ENCODE peak calls at places on chromosome 15, in ten cellular contexts. R is coronary artery, A is uterus, L is Panc1, Y is brain microvascular endothelial cell, W is spleen, J is testis, T is mesothelial cell of epicardium, D is GM23338, O is GM13976. E is an unnamed sample.

GRCh38 chr15:82709081-82709420 is 624 bp downstream of the AP3B2 start:
- DNase-seq in D (peak), J (peak), W (no peak), A (no peak), T (no peak), O (no peak), Y (no peak), R (no peak), L (no peak), E (no peak)

GRCh38 chr15:99443768-99444446 is 121.9 kb upstream of the MEF2A start:
- DNase-seq in D (no peak), Y (no peak), A (no peak), O (peak), L (no peak), W (no peak), J (peak), R (peak), T (no peak), E (no peak)

GRCh38 chr15:25557916-25558315 is 119.1 kb upstream of the UBE3A start:
- DNase-seq in A (no peak), O (no peak), T (no peak), J (no peak), L (no peak), W (no peak), R (no peak), Y (no peak), D (no peak), E (no peak)

GRCh38 chr15:58269455-58270414 is 131.6 kb downstream of the AQP9 start:
- DNase-seq in R (no peak), L (peak), A (no peak), Y (peak), T (no peak), W (no peak), D (peak), O (peak), J (peak), E (peak)

GRCh38 chr15:80445300-80446041 is 41.3 kb downstream of the ARNT2 start:
- DNase-seq in L (no peak), A (no peak), J (no peak), O (no peak), T (no peak), W (no peak), Y (no peak), D (no peak), R (peak), E (no peak)

GRCh38 chr15:38612159-38612863 is 47.7 kb upstream of the RASGRP1 start:
- DNase-seq in J (no peak), L (no peak), Y (no peak), O (no peak), W (no peak), R (no peak), D (no peak), A (no peak), T (no peak), E (no peak)

GRCh38 chr15:45177285-45177684 is 10.5 kb downstream of the SHF start:
- DNase-seq in D (no peak), O (no peak), T (no peak), R (no peak), Y (no peak), J (no peak), W (peak), L (no peak), A (no peak), E (no peak)

GRCh38 chr15:71551566-71551965 is 258.8 kb upstream of the NR2E3 start:
- DNase-seq in W (no peak), Y (no peak), D (no peak), A (no peak), T (no peak), L (no peak), R (no peak), O (no peak), J (no peak), E (no peak)

GRCh38 chr15:66965201-66965900 is 100.1 kb upstream of the SMAD3 start:
- DNase-seq in Y (no peak), W (no peak), R (peak), J (no peak), D (no peak), O (no peak), A (no peak), T (no peak), L (no peak), E (no peak)

GRCh38 chr15:52256366-52256765 is 39.2 kb downstream of the MYO5C start:
- DNase-seq in T (no peak), W (peak), J (peak), Y (peak), L (peak), A (peak), R (peak), O (peak), D (peak), E (peak)

GRCh38 chr15:25068696-25069095 is 113.9 kb downstream of the SNRPN start:
- DNase-seq in R (no peak), W (no peak), D (no peak), Y (no peak), A (no peak), J (no peak), T (no peak), L (no peak), O (no peak), E (no peak)

GRCh38 chr15:69059170-69059943 is 44.9 kb downstream of the NOX5 start:
- DNase-seq in O (peak), Y (peak), D (peak), L (peak), W (peak), J (peak), R (peak), A (peak), T (peak), E (peak)

GRCh38 chr15:49904296-49904695 is 214.7 kb downstream of the ATP8B4 start:
- DNase-seq in W (no peak), R (no peak), T (no peak), A (no peak), L (no peak), O (no peak), Y (no peak), J (no peak), D (no peak), E (peak)

GRCh38 chr15:67107014-67107812 is 41.8 kb downstream of the SMAD3 start:
- DNase-seq in R (no peak), T (no peak), W (peak), J (no peak), A (peak), D (no peak), Y (peak), L (peak), O (no peak), E (peak)

GRCh38 chr15:62605292-62605691 is 437.3 kb upstream of the TPM1 start:
- DNase-seq in T (no peak), A (no peak), L (no peak), R (no peak), W (no peak), O (no peak), J (no peak), D (no peak), Y (no peak), E (no peak)

GRCh38 chr15:65309882-65310418 is 5.5 kb downstream of the RNU5B-1 start:
- DNase-seq in J (no peak), W (peak), D (no peak), O (peak), L (no peak), Y (no peak), R (no peak), A (no peak), T (no peak), E (no peak)

GRCh38 chr15:65310431-65311137 is 6.1 kb downstream of the RNU5B-1 start:
- DNase-seq in Y (no peak), O (no peak), J (no peak), L (no peak), W (peak), T (no peak), R (no peak), A (no peak), D (no peak), E (no peak)

GRCh38 chr15:65307978-65308377 is 3.5 kb downstream of the RNU5B-1 start:
- DNase-seq in R (no peak), T (no peak), D (no peak), Y (no peak), W (peak), J (no peak), L (no peak), O (no peak), A (no peak), E (no peak)

GRCh38 chr15:65311760-65312159 is 7.3 kb downstream of the RNU5B-1 start:
- DNase-seq in Y (no peak), L (no peak), J (no peak), W (peak), A (no peak), O (peak), T (no peak), D (no peak), R (no peak), E (no peak)

GRCh38 chr15:65312400-65312916 is 8.0 kb downstream of the RNU5B-1 start:
- DNase-seq in J (peak), Y (no peak), T (no peak), A (peak), D (no peak), W (peak), L (no peak), O (no peak), R (no peak), E (no peak)
- TF ChIP-seq CTCF in J (no peak), Y (no peak), T (no peak), A (no peak), D (no peak), W (no peak), L (no peak), O (no peak), R (no peak), E (no peak)

GRCh38 chr15:77967785-77968184 is 109.7 kb downstream of the TBC1D2B start:
- DNase-seq in R (no peak), J (no peak), Y (no peak), L (no peak), A (no peak), T (no peak), O (no peak), W (no peak), D (no peak), E (no peak)
- TF ChIP-seq CTCF in R (no peak), J (no peak), Y (no peak), L (no peak), A (no peak), T (no peak), O (no peak), W (no peak), D (no peak), E (no peak)

GRCh38 chr15:90234519-90234988 is 545 bp downstream of the GDPGP1 start:
- DNase-seq in W (no peak), J (no peak), O (no peak), D (no peak), A (no peak), Y (no peak), R (no peak), L (no peak), T (no peak), E (no peak)

GRCh38 chr15:90233701-90234518 is at the start of the genes CIB1 and GDPGP1:
- DNase-seq in R (peak), T (peak), J (peak), A (peak), L (no peak), D (peak), Y (peak), W (peak), O (peak), E (peak)

GRCh38 chr15:90232196-90232595 is 1.5 kb downstream of the CIB1 start:
- DNase-seq in D (no peak), O (peak), A (no peak), J (no peak), L (no peak), R (no peak), Y (no peak), W (peak), T (no peak), E (no peak)

GRCh38 chr15:90231028-90232017 is 2.4 kb downstream of the CIB1 start:
- DNase-seq in R (no peak), T (no peak), J (peak), Y (no peak), D (no peak), O (peak), L (no peak), W (peak), A (no peak), E (no peak)

DNA sequence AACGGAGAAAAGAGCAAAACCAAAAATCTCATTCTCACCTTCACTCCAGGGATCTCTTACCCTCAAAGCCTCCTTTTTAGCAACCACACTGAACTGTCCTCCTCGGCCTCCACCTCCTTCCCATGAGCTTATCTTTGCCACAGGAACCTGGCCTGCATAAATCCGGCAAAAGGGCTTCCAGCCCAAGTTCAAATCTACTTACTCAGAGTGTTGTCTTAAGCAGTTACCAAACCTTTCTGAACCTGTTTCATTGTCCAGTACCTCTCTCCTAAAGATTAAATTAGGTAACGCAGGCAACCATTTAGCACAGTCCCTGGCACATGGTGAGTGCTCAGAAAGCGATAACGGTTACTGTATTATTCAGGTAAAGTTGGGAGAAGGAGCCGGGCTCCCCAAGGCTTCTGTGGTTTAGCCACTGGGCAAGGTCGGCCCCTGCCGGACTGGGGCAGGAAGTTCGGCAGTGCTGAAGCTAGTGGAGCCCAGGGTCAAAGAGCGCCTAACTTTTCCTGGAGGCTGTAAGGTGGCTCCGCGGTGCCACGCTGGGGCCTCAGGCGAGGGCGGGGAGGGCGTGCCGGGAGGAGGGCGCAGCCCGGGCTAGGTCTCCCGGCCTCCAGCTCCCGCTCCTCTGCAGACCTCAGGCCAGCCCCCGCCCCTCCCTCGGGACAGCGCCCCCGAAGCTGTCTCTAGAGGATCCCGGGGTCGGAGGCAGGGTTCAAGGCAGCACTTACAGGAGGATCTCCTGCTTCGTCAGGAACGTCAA is 620 bp downstream of the CIB1 start:
- DNase-seq in J (peak), T (no peak), L (no peak), O (peak), W (peak), D (peak), Y (peak), A (no peak), R (no peak), E (peak)
- TF ChIP-seq CTCF in J (peak), T (peak), L (no peak), O (peak), W (peak), D (peak), Y (peak), A (peak), R (peak), E (peak)

GRCh38 chr15:26628879-26629529 is 143.9 kb downstream of the GABRB3 start:
- DNase-seq in Y (no peak), O (no peak), L (no peak), W (peak), D (peak), T (peak), J (peak), A (peak), R (no peak), E (peak)
- TF ChIP-seq CTCF in Y (no peak), O (no peak), L (no peak), W (no peak), D (no peak), T (no peak), J (no peak), A (no peak), R (no peak), E (no peak)

E was measured in HFFc6.